ENCODE peak calls at places on chromosomes 6 and 20, in nine cellular contexts. One of them, this sample, is unnamed.

GRCh38 chr6:72952808-72953630 is 272.3 kb downstream of the KHDC1L start:
- DNase-seq in NAMALWA: no peak
- DNase-seq in activated CD8-positive, alpha-beta memory T cell treated with anti-CD3 and anti-CD28 coated beads, Interleukin-2, amount 10 ng/mL, durations not matched to agents 7 days and 5 days: no peak
- DNase-seq in GM12878: no peak
- DNase-seq in heart left ventricle: no peak
- DNase-seq in stromal cell of bone marrow: no peak
- DNase-seq in HTR-8/SVneo: peak; percentile 19
- DNase-seq in GM06990: no peak
- DNase-seq in right cardiac atrium: no peak
- DNase-seq in this sample: peak; percentile 6

GRCh38 chr6:158158123-158158522 is 9.9 kb downstream of the SERAC1 start:
- DNase-seq in NAMALWA: no peak
- DNase-seq in activated CD8-positive, alpha-beta memory T cell treated with anti-CD3 and anti-CD28 coated beads, Interleukin-2, amount 10 ng/mL, durations not matched to agents 7 days and 5 days: no peak
- DNase-seq in GM12878: no peak
- DNase-seq in heart left ventricle: no peak
- DNase-seq in stromal cell of bone marrow: no peak
- DNase-seq in HTR-8/SVneo: no peak
- DNase-seq in GM06990: no peak
- DNase-seq in right cardiac atrium: no peak
- DNase-seq in this sample: no peak

GRCh38 chr20:58711266-58712051 is 18.9 kb downstream of the NPEPL1 start:
- DNase-seq in NAMALWA: no peak
- DNase-seq in activated CD8-positive, alpha-beta memory T cell treated with anti-CD3 and anti-CD28 coated beads, Interleukin-2, amount 10 ng/mL, durations not matched to agents 7 days and 5 days: peak; percentile 27
- DNase-seq in GM12878: no peak
- DNase-seq in heart left ventricle: peak; percentile 15
- DNase-seq in stromal cell of bone marrow: no peak
- DNase-seq in HTR-8/SVneo: no peak
- DNase-seq in GM06990: no peak
- DNase-seq in right cardiac atrium: no peak
- DNase-seq in this sample: no peak

GRCh38 chr6:165819394-165819793 is 156.4 kb upstream of the PDE10A start:
- DNase-seq in NAMALWA: no peak
- DNase-seq in activated CD8-positive, alpha-beta memory T cell treated with anti-CD3 and anti-CD28 coated beads, Interleukin-2, amount 10 ng/mL, durations not matched to agents 7 days and 5 days: no peak
- DNase-seq in GM12878: no peak
- DNase-seq in heart left ventricle: no peak
- DNase-seq in stromal cell of bone marrow: no peak
- DNase-seq in HTR-8/SVneo: no peak
- DNase-seq in GM06990: no peak
- DNase-seq in right cardiac atrium: no peak
- DNase-seq in this sample: no peak

GRCh38 chr6:38215225-38215624 is 395.7 kb downstream of the ZFAND3 start:
- DNase-seq in NAMALWA: no peak
- DNase-seq in activated CD8-positive, alpha-beta memory T cell treated with anti-CD3 and anti-CD28 coated beads, Interleukin-2, amount 10 ng/mL, durations not matched to agents 7 days and 5 days: no peak
- DNase-seq in GM12878: no peak
- DNase-seq in heart left ventricle: no peak
- DNase-seq in stromal cell of bone marrow: no peak
- DNase-seq in HTR-8/SVneo: no peak
- DNase-seq in GM06990: no peak
- DNase-seq in right cardiac atrium: no peak
- DNase-seq in this sample: no peak

GRCh38 chr20:23334111-23334510 is 16.5 kb upstream of the NXT1 start:
- DNase-seq in NAMALWA: no peak
- DNase-seq in activated CD8-positive, alpha-beta memory T cell treated with anti-CD3 and anti-CD28 coated beads, Interleukin-2, amount 10 ng/mL, durations not matched to agents 7 days and 5 days: no peak
- DNase-seq in GM12878: no peak
- DNase-seq in heart left ventricle: no peak
- DNase-seq in stromal cell of bone marrow: no peak
- DNase-seq in HTR-8/SVneo: no peak
- DNase-seq in GM06990: no peak
- DNase-seq in right cardiac atrium: no peak
- DNase-seq in this sample: no peak

GRCh38 chr20:53691060-53691810 is 97.6 kb upstream of the ZNF217 start:
- DNase-seq in NAMALWA: no peak
- DNase-seq in activated CD8-positive, alpha-beta memory T cell treated with anti-CD3 and anti-CD28 coated beads, Interleukin-2, amount 10 ng/mL, durations not matched to agents 7 days and 5 days: no peak
- DNase-seq in GM12878: no peak
- DNase-seq in heart left ventricle: no peak
- DNase-seq in stromal cell of bone marrow: no peak
- DNase-seq in HTR-8/SVneo: no peak
- DNase-seq in GM06990: no peak
- DNase-seq in right cardiac atrium: no peak
- DNase-seq in this sample: peak; percentile 45

GRCh38 chr20:13494019-13494418 is 144.7 kb downstream of the TASP1 start:
- DNase-seq in NAMALWA: no peak
- DNase-seq in activated CD8-positive, alpha-beta memory T cell treated with anti-CD3 and anti-CD28 coated beads, Interleukin-2, amount 10 ng/mL, durations not matched to agents 7 days and 5 days: no peak
- DNase-seq in GM12878: no peak
- DNase-seq in heart left ventricle: no peak
- DNase-seq in stromal cell of bone marrow: peak; percentile 10
- DNase-seq in HTR-8/SVneo: no peak
- DNase-seq in GM06990: no peak
- DNase-seq in right cardiac atrium: no peak
- DNase-seq in this sample: peak; percentile 22

GRCh38 chr6:152301021-152301805 is 335.9 kb downstream of the SYNE1 start:
- DNase-seq in NAMALWA: peak; percentile 14
- DNase-seq in activated CD8-positive, alpha-beta memory T cell treated with anti-CD3 and anti-CD28 coated beads, Interleukin-2, amount 10 ng/mL, durations not matched to agents 7 days and 5 days: no peak
- DNase-seq in GM12878: no peak
- DNase-seq in heart left ventricle: no peak
- DNase-seq in stromal cell of bone marrow: no peak
- DNase-seq in HTR-8/SVneo: no peak
- DNase-seq in GM06990: no peak
- DNase-seq in right cardiac atrium: no peak
- DNase-seq in this sample: peak; percentile 84

GRCh38 chr20:36629719-36630340 is 16.2 kb downstream of the SLA2 start:
- DNase-seq in NAMALWA: peak; percentile 37
- DNase-seq in activated CD8-positive, alpha-beta memory T cell treated with anti-CD3 and anti-CD28 coated beads, Interleukin-2, amount 10 ng/mL, durations not matched to agents 7 days and 5 days: peak; percentile 83
- DNase-seq in GM12878: no peak
- DNase-seq in heart left ventricle: no peak
- DNase-seq in stromal cell of bone marrow: no peak
- DNase-seq in HTR-8/SVneo: no peak
- DNase-seq in GM06990: peak; percentile 32
- DNase-seq in right cardiac atrium: no peak
- DNase-seq in this sample: no peak

GRCh38 chr6:21873562-21873961 is 280.0 kb downstream of the SOX4 start:
- DNase-seq in NAMALWA: no peak
- DNase-seq in activated CD8-positive, alpha-beta memory T cell treated with anti-CD3 and anti-CD28 coated beads, Interleukin-2, amount 10 ng/mL, durations not matched to agents 7 days and 5 days: no peak
- DNase-seq in GM12878: no peak
- DNase-seq in heart left ventricle: peak; percentile 50
- DNase-seq in stromal cell of bone marrow: peak; percentile 96
- DNase-seq in HTR-8/SVneo: no peak
- DNase-seq in GM06990: no peak
- DNase-seq in right cardiac atrium: no peak
- DNase-seq in this sample: peak; percentile 97

GRCh38 chr6:74256387-74257180 is 560.6 kb downstream of the CD109 start:
- DNase-seq in NAMALWA: no peak
- DNase-seq in activated CD8-positive, alpha-beta memory T cell treated with anti-CD3 and anti-CD28 coated beads, Interleukin-2, amount 10 ng/mL, durations not matched to agents 7 days and 5 days: no peak
- DNase-seq in GM12878: no peak
- DNase-seq in heart left ventricle: no peak
- DNase-seq in stromal cell of bone marrow: no peak
- DNase-seq in HTR-8/SVneo: no peak
- DNase-seq in GM06990: no peak
- DNase-seq in right cardiac atrium: no peak
- DNase-seq in this sample: no peak

GRCh38 chr6:31834704-31835375 is 7.3 kb downstream of the HSPA1B start:
- DNase-seq in NAMALWA: no peak
- DNase-seq in activated CD8-positive, alpha-beta memory T cell treated with anti-CD3 and anti-CD28 coated beads, Interleukin-2, amount 10 ng/mL, durations not matched to agents 7 days and 5 days: peak; percentile 83
- DNase-seq in GM12878: no peak
- DNase-seq in heart left ventricle: peak; percentile 82
- DNase-seq in stromal cell of bone marrow: no peak
- DNase-seq in HTR-8/SVneo: peak; percentile 57
- DNase-seq in GM06990: no peak
- DNase-seq in right cardiac atrium: peak; percentile 88
- DNase-seq in this sample: no peak

GRCh38 chr20:62274332-62275262 is 28.2 kb upstream of the ADRM1 start:
- DNase-seq in NAMALWA: no peak
- DNase-seq in activated CD8-positive, alpha-beta memory T cell treated with anti-CD3 and anti-CD28 coated beads, Interleukin-2, amount 10 ng/mL, durations not matched to agents 7 days and 5 days: no peak
- DNase-seq in GM12878: no peak
- DNase-seq in heart left ventricle: no peak
- DNase-seq in stromal cell of bone marrow: no peak
- DNase-seq in HTR-8/SVneo: no peak
- DNase-seq in GM06990: no peak
- DNase-seq in right cardiac atrium: peak; percentile 68
- DNase-seq in this sample: no peak

GRCh38 chr6:16130932-16131387 is 2.1 kb downstream of the MYLIP start:
- DNase-seq in NAMALWA: peak; percentile 93
- DNase-seq in activated CD8-positive, alpha-beta memory T cell treated with anti-CD3 and anti-CD28 coated beads, Interleukin-2, amount 10 ng/mL, durations not matched to agents 7 days and 5 days: peak; percentile 85
- DNase-seq in GM12878: peak; percentile 61
- DNase-seq in heart left ventricle: no peak
- DNase-seq in stromal cell of bone marrow: peak; percentile 71
- DNase-seq in HTR-8/SVneo: peak; percentile 68
- DNase-seq in GM06990: peak; percentile 65
- DNase-seq in right cardiac atrium: no peak
- DNase-seq in this sample: peak; percentile 87

GRCh38 chr6:21022343-21023107 is 488.3 kb downstream of the CDKAL1 start:
- DNase-seq in NAMALWA: no peak
- DNase-seq in activated CD8-positive, alpha-beta memory T cell treated with anti-CD3 and anti-CD28 coated beads, Interleukin-2, amount 10 ng/mL, durations not matched to agents 7 days and 5 days: no peak
- DNase-seq in GM12878: peak; percentile 90
- DNase-seq in heart left ventricle: no peak
- DNase-seq in stromal cell of bone marrow: peak; percentile 75
- DNase-seq in HTR-8/SVneo: peak; percentile 27
- DNase-seq in GM06990: peak; percentile 86
- DNase-seq in right cardiac atrium: no peak
- DNase-seq in this sample: peak; percentile 78

GRCh38 chr20:23725102-23725501 is 25.6 kb downstream of the CST1 start:
- DNase-seq in NAMALWA: no peak
- DNase-seq in activated CD8-positive, alpha-beta memory T cell treated with anti-CD3 and anti-CD28 coated beads, Interleukin-2, amount 10 ng/mL, durations not matched to agents 7 days and 5 days: no peak
- DNase-seq in GM12878: no peak
- DNase-seq in heart left ventricle: no peak
- DNase-seq in stromal cell of bone marrow: no peak
- DNase-seq in HTR-8/SVneo: no peak
- DNase-seq in GM06990: no peak
- DNase-seq in right cardiac atrium: no peak
- DNase-seq in this sample: no peak

GRCh38 chr20:36469973-36470372 is 71.3 kb upstream of the MYL9 start:
- DNase-seq in NAMALWA: no peak
- DNase-seq in activated CD8-positive, alpha-beta memory T cell treated with anti-CD3 and anti-CD28 coated beads, Interleukin-2, amount 10 ng/mL, durations not matched to agents 7 days and 5 days: no peak
- DNase-seq in GM12878: no peak
- DNase-seq in heart left ventricle: peak; percentile 3
- DNase-seq in stromal cell of bone marrow: no peak
- DNase-seq in HTR-8/SVneo: no peak
- DNase-seq in GM06990: no peak
- DNase-seq in right cardiac atrium: no peak
- DNase-seq in this sample: no peak

GRCh38 chr6:133512410-133513016 is 271.4 kb downstream of the EYA4 start:
- DNase-seq in NAMALWA: peak; percentile 65
- DNase-seq in activated CD8-positive, alpha-beta memory T cell treated with anti-CD3 and anti-CD28 coated beads, Interleukin-2, amount 10 ng/mL, durations not matched to agents 7 days and 5 days: no peak
- DNase-seq in GM12878: no peak
- DNase-seq in heart left ventricle: peak; percentile 33
- DNase-seq in stromal cell of bone marrow: peak; percentile 40
- DNase-seq in HTR-8/SVneo: peak; percentile 14
- DNase-seq in GM06990: peak; percentile 3
- DNase-seq in right cardiac atrium: peak; percentile 61
- DNase-seq in this sample: peak; percentile 73

GRCh38 chr20:54681869-54682268 is 206.5 kb downstream of the DOK5 start:
- DNase-seq in NAMALWA: no peak
- DNase-seq in activated CD8-positive, alpha-beta memory T cell treated with anti-CD3 and anti-CD28 coated beads, Interleukin-2, amount 10 ng/mL, durations not matched to agents 7 days and 5 days: no peak
- DNase-seq in GM12878: no peak
- DNase-seq in heart left ventricle: no peak
- DNase-seq in stromal cell of bone marrow: no peak
- DNase-seq in HTR-8/SVneo: no peak
- DNase-seq in GM06990: no peak
- DNase-seq in right cardiac atrium: no peak
- DNase-seq in this sample: no peak

GRCh38 chr6:24340998-24341934 is 16.6 kb downstream of the DCDC2 start:
- DNase-seq in NAMALWA: no peak
- DNase-seq in activated CD8-positive, alpha-beta memory T cell treated with anti-CD3 and anti-CD28 coated beads, Interleukin-2, amount 10 ng/mL, durations not matched to agents 7 days and 5 days: no peak
- DNase-seq in GM12878: no peak
- DNase-seq in heart left ventricle: no peak
- DNase-seq in stromal cell of bone marrow: no peak
- DNase-seq in HTR-8/SVneo: no peak
- DNase-seq in GM06990: no peak
- DNase-seq in right cardiac atrium: no peak
- DNase-seq in this sample: peak; percentile 84

GRCh38 chr6:72635636-72636035 is 13.8 kb downstream of the KCNQ5 start:
- DNase-seq in NAMALWA: no peak
- DNase-seq in activated CD8-positive, alpha-beta memory T cell treated with anti-CD3 and anti-CD28 coated beads, Interleukin-2, amount 10 ng/mL, durations not matched to agents 7 days and 5 days: no peak
- DNase-seq in GM12878: no peak
- DNase-seq in heart left ventricle: no peak
- DNase-seq in stromal cell of bone marrow: no peak
- DNase-seq in HTR-8/SVneo: no peak
- DNase-seq in GM06990: no peak
- DNase-seq in right cardiac atrium: no peak
- DNase-seq in this sample: no peak

GRCh38 chr20:3924304-3925112 is 35.3 kb downstream of the PANK2 start:
- DNase-seq in NAMALWA: no peak
- DNase-seq in activated CD8-positive, alpha-beta memory T cell treated with anti-CD3 and anti-CD28 coated beads, Interleukin-2, amount 10 ng/mL, durations not matched to agents 7 days and 5 days: no peak
- DNase-seq in GM12878: no peak
- DNase-seq in heart left ventricle: peak; percentile 62
- DNase-seq in stromal cell of bone marrow: no peak
- DNase-seq in HTR-8/SVneo: no peak
- DNase-seq in GM06990: no peak
- DNase-seq in right cardiac atrium: peak; percentile 83
- DNase-seq in this sample: no peak

GRCh38 chr6:127515794-127516675 is 3.1 kb downstream of the MTCL3 start:
- DNase-seq in NAMALWA: peak; percentile 6
- DNase-seq in activated CD8-positive, alpha-beta memory T cell treated with anti-CD3 and anti-CD28 coated beads, Interleukin-2, amount 10 ng/mL, durations not matched to agents 7 days and 5 days: peak; percentile 82
- DNase-seq in GM12878: no peak
- DNase-seq in heart left ventricle: peak; percentile 64
- DNase-seq in stromal cell of bone marrow: peak; percentile 36
- DNase-seq in HTR-8/SVneo: peak; percentile 70
- DNase-seq in GM06990: peak; percentile 79
- DNase-seq in right cardiac atrium: peak; percentile 86
- DNase-seq in this sample: peak; percentile 72

GRCh38 chr6:113018351-113019151 is 671.4 kb downstream of the RFPL4B start:
- DNase-seq in NAMALWA: no peak
- DNase-seq in activated CD8-positive, alpha-beta memory T cell treated with anti-CD3 and anti-CD28 coated beads, Interleukin-2, amount 10 ng/mL, durations not matched to agents 7 days and 5 days: no peak
- DNase-seq in GM12878: no peak
- DNase-seq in heart left ventricle: peak; percentile 13
- DNase-seq in stromal cell of bone marrow: peak; percentile 97
- DNase-seq in HTR-8/SVneo: peak; percentile 12
- DNase-seq in GM06990: no peak
- DNase-seq in right cardiac atrium: no peak
- DNase-seq in this sample: peak; percentile 76

GRCh38 chr20:44019638-44020335 is 105.1 kb downstream of the TOX2 start:
- DNase-seq in NAMALWA: no peak
- DNase-seq in activated CD8-positive, alpha-beta memory T cell treated with anti-CD3 and anti-CD28 coated beads, Interleukin-2, amount 10 ng/mL, durations not matched to agents 7 days and 5 days: peak; percentile 86
- DNase-seq in GM12878: no peak
- DNase-seq in heart left ventricle: no peak
- DNase-seq in stromal cell of bone marrow: peak; percentile 27
- DNase-seq in HTR-8/SVneo: no peak
- DNase-seq in GM06990: no peak
- DNase-seq in right cardiac atrium: no peak
- DNase-seq in this sample: peak; percentile 37

GRCh38 chr6:111737065-111737521 is 131.4 kb upstream of the TRAF3IP2 start:
- DNase-seq in NAMALWA: no peak
- DNase-seq in activated CD8-positive, alpha-beta memory T cell treated with anti-CD3 and anti-CD28 coated beads, Interleukin-2, amount 10 ng/mL, durations not matched to agents 7 days and 5 days: peak; percentile 75
- DNase-seq in GM12878: no peak
- DNase-seq in heart left ventricle: no peak
- DNase-seq in stromal cell of bone marrow: no peak
- DNase-seq in HTR-8/SVneo: no peak
- DNase-seq in GM06990: no peak
- DNase-seq in right cardiac atrium: no peak
- DNase-seq in this sample: peak; percentile 89

GRCh38 chr6:35341557-35341956 is 801 bp upstream of the PPARD start:
- DNase-seq in NAMALWA: peak; percentile 21
- DNase-seq in activated CD8-positive, alpha-beta memory T cell treated with anti-CD3 and anti-CD28 coated beads, Interleukin-2, amount 10 ng/mL, durations not matched to agents 7 days and 5 days: no peak
- DNase-seq in GM12878: no peak
- DNase-seq in heart left ventricle: no peak
- DNase-seq in stromal cell of bone marrow: no peak
- DNase-seq in HTR-8/SVneo: no peak
- DNase-seq in GM06990: no peak
- DNase-seq in right cardiac atrium: no peak
- DNase-seq in this sample: no peak

GRCh38 chr6:46776070-46776752 is 17.0 kb upstream of the MEP1A start:
- DNase-seq in NAMALWA: no peak
- DNase-seq in activated CD8-positive, alpha-beta memory T cell treated with anti-CD3 and anti-CD28 coated beads, Interleukin-2, amount 10 ng/mL, durations not matched to agents 7 days and 5 days: no peak
- DNase-seq in GM12878: no peak
- DNase-seq in heart left ventricle: no peak
- DNase-seq in stromal cell of bone marrow: no peak
- DNase-seq in HTR-8/SVneo: no peak
- DNase-seq in GM06990: no peak
- DNase-seq in right cardiac atrium: no peak
- DNase-seq in this sample: no peak

GRCh38 chr6:30744054-30744805 is at the start of gene IER3:
- DNase-seq in NAMALWA: peak; percentile 75
- DNase-seq in activated CD8-positive, alpha-beta memory T cell treated with anti-CD3 and anti-CD28 coated beads, Interleukin-2, amount 10 ng/mL, durations not matched to agents 7 days and 5 days: peak; percentile 80
- DNase-seq in GM12878: no peak
- DNase-seq in heart left ventricle: peak; percentile 90
- DNase-seq in stromal cell of bone marrow: peak; percentile 83
- DNase-seq in HTR-8/SVneo: peak; percentile 85
- DNase-seq in GM06990: peak; percentile 86
- DNase-seq in right cardiac atrium: peak; percentile 93
- DNase-seq in this sample: peak; percentile 94

GRCh38 chr6:107769053-107769658 is 55.0 kb downstream of the SCML4 start:
- DNase-seq in NAMALWA: no peak
- DNase-seq in activated CD8-positive, alpha-beta memory T cell treated with anti-CD3 and anti-CD28 coated beads, Interleukin-2, amount 10 ng/mL, durations not matched to agents 7 days and 5 days: no peak
- DNase-seq in GM12878: no peak
- DNase-seq in heart left ventricle: no peak
- DNase-seq in stromal cell of bone marrow: no peak
- DNase-seq in HTR-8/SVneo: no peak
- DNase-seq in GM06990: no peak
- DNase-seq in right cardiac atrium: no peak
- DNase-seq in this sample: no peak

This sample was measured in fibroblast of lung.